ENCODE peak calls at places on chromosome 10, in nine cellular contexts. G, N, O, K, A, C, E, S and Z are unnamed samples.

GRCh38 chr10:21349912-21350286 is 175.6 kb downstream of the SKIDA1 start:
- DNase-seq in O (no peak), E (no peak), C (no peak), G (no peak), S (no peak), N (no peak), A (no peak), K (no peak), Z (no peak)

GRCh38 chr10:14296081-14296709 is 34.5 kb downstream of the FRMD4A start:
- DNase-seq in E (no peak), N (peak), G (no peak), O (no peak), A (peak), S (no peak), K (no peak), C (no peak), Z (no peak)

GRCh38 chr10:62046522-62047239 is 145.2 kb downstream of the ARID5B start:
- DNase-seq in O (peak), A (peak), K (no peak), C (no peak), E (no peak), S (peak), G (no peak), N (peak), Z (peak)

GRCh38 chr10:42680267-42680666 is 41.9 kb upstream of the ZNF33B start:
- DNase-seq in E (no peak), A (no peak), S (no peak), N (no peak), K (no peak), G (no peak), O (no peak), C (no peak), Z (no peak)

GRCh38 chr10:71269301-71270288 is 49.5 kb upstream of the SLC29A3 start:
- DNase-seq in K (no peak), C (peak), O (no peak), N (no peak), G (peak), E (no peak), A (no peak), S (no peak), Z (no peak)

GRCh38 chr10:122208616-122209430 is 62.3 kb upstream of the BTBD16 start:
- DNase-seq in N (no peak), K (no peak), E (no peak), S (no peak), G (no peak), O (no peak), C (no peak), A (no peak), Z (no peak)

GRCh38 chr10:60677541-60678129 is 100.6 kb upstream of the CDK1 start:
- DNase-seq in S (no peak), C (no peak), O (no peak), N (no peak), G (no peak), K (no peak), E (no peak), A (no peak), Z (no peak)

GRCh38 chr10:125014086-125014830 is 72.3 kb downstream of the ZRANB1 start:
- DNase-seq in A (no peak), C (no peak), E (no peak), S (no peak), G (no peak), N (no peak), O (no peak), K (no peak), Z (no peak)

GRCh38 chr10:125284875-125285597 is 124.7 kb upstream of the CTBP2 start:
- DNase-seq in N (no peak), K (no peak), E (no peak), O (no peak), G (no peak), C (peak), S (peak), A (no peak), Z (no peak)

GRCh38 chr10:37803269-37803668 is 54.1 kb downstream of the ZNF248 start:
- DNase-seq in E (no peak), K (no peak), N (no peak), A (no peak), O (no peak), G (no peak), S (peak), C (no peak), Z (no peak)

GRCh38 chr10:7967035-7967434 is 87.5 kb upstream of the GATA3 start:
- DNase-seq in A (no peak), N (no peak), K (no peak), E (no peak), G (no peak), S (no peak), O (no peak), C (no peak), Z (no peak)

GRCh38 chr10:14507156-14507555 is 176.4 kb upstream of the FRMD4A start:
- DNase-seq in S (no peak), G (no peak), C (peak), N (no peak), A (no peak), O (no peak), K (no peak), E (no peak), Z (no peak)

GRCh38 chr10:51369903-51370302 is 295.6 kb downstream of the PRKG1 start:
- DNase-seq in C (peak), O (no peak), G (no peak), K (no peak), E (no peak), N (no peak), A (no peak), S (no peak), Z (no peak)

GRCh38 chr10:61907587-61907986 is 6.1 kb downstream of the ARID5B start:
- DNase-seq in E (no peak), O (no peak), S (no peak), K (no peak), A (no peak), C (no peak), N (no peak), G (no peak), Z (no peak)

GRCh38 chr10:19168584-19168983 is 120.0 kb downstream of the MALRD1 start:
- DNase-seq in C (peak), G (peak), A (no peak), O (no peak), N (peak), K (no peak), E (no peak), S (no peak), Z (no peak)

GRCh38 chr10:20993387-20994170 is 96.5 kb upstream of the NEBL start:
- DNase-seq in N (no peak), G (no peak), C (no peak), E (no peak), K (no peak), O (peak), S (peak), A (no peak), Z (no peak)

GRCh38 chr10:111481271-111482073 is 404.6 kb downstream of the ADRA2A start:
- DNase-seq in K (no peak), E (no peak), G (no peak), N (no peak), O (no peak), C (no peak), S (peak), A (no peak), Z (no peak)

GRCh38 chr10:92342801-92343200 is 51.8 kb downstream of the MARCHF5 start:
- DNase-seq in K (no peak), C (no peak), E (no peak), N (no peak), O (no peak), S (peak), A (no peak), G (no peak), Z (no peak)

GRCh38 chr10:65769828-65770227 is 1156.0 kb upstream of the LRRTM3 start:
- DNase-seq in N (no peak), S (peak), O (no peak), K (no peak), G (no peak), C (no peak), A (no peak), E (no peak), Z (peak)

GRCh38 chr10:130689743-130690626 is 553.8 kb downstream of the GLRX3 start:
- DNase-seq in A (no peak), E (no peak), C (no peak), K (no peak), N (no peak), O (no peak), S (no peak), G (no peak), Z (no peak)

GRCh38 chr10:130687566-130687965 is 551.4 kb downstream of the GLRX3 start:
- DNase-seq in O (no peak), G (no peak), K (no peak), C (no peak), A (no peak), N (no peak), E (no peak), S (no peak), Z (no peak)

GRCh38 chr10:130691787-130692186 is 555.6 kb downstream of the GLRX3 start:
- DNase-seq in K (no peak), A (no peak), S (no peak), G (no peak), O (no peak), N (no peak), E (no peak), C (no peak), Z (no peak)

GRCh38 chr10:130686680-130687300 is 550.6 kb downstream of the GLRX3 start:
- DNase-seq in G (no peak), S (no peak), E (no peak), O (no peak), C (peak), K (no peak), N (peak), A (peak), Z (no peak)
- TF ChIP-seq CTCF in G (no peak), S (no peak), E (peak), O (no peak), C (peak), K (no peak), N (peak), A (peak), Z (no peak)

GRCh38 chr10:30386801-30387588 is 37.9 kb upstream of the MTPAP start:
- DNase-seq in E (no peak), S (peak), N (no peak), G (no peak), C (no peak), K (no peak), O (peak), A (no peak), Z (no peak)
- TF ChIP-seq CTCF in E (no peak), S (no peak), N (no peak), G (no peak), C (no peak), K (no peak), O (no peak), A (no peak), Z (no peak)

GRCh38 chr10:4291995-4292394 is 507.0 kb upstream of the KLF6 start:
- DNase-seq in E (no peak), G (no peak), A (no peak), O (no peak), S (no peak), N (no peak), K (no peak), C (no peak), Z (no peak)
- TF ChIP-seq CTCF in E (no peak), G (no peak), A (no peak), O (no peak), S (no peak), N (no peak), K (no peak), C (no peak), Z (no peak)

DNA sequence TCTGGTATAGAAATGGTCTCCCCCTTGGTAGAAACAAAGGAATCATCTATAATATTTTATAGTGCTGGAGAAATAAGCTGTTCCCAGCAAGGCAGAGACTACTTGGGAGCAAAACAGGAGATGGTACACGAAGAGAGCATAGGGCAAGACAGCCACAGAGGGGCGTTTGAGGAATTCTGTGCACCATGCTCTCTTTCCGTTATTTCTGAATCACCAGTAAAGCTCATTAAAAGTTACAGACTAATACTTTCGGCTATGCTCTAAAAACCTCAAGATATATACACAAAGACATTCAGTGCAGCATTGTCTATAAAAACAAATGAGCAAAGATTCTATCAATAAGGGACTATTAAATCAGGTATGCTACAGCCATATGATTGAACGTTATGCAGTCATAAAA is 68.5 kb upstream of the FHIP2A start:
- DNase-seq in S (no peak), N (no peak), O (no peak), K (no peak), A (no peak), G (no peak), C (no peak), E (no peak), Z (no peak)
- TF ChIP-seq CTCF in S (no peak), N (no peak), O (no peak), K (no peak), A (no peak), G (no peak), C (no peak), E (no peak), Z (no peak)

GRCh38 chr10:102919992-102920736 is 2.1 kb downstream of the CNNM2 start:
- DNase-seq in K (no peak), O (no peak), C (peak), E (no peak), N (no peak), A (no peak), G (peak), S (no peak), Z (no peak)

GRCh38 chr10:102917962-102918816 is at the start of gene CNNM2:
- DNase-seq in A (peak), K (peak), S (peak), C (peak), O (peak), G (peak), E (peak), N (peak), Z (peak)

GRCh38 chr10:102918817-102919236 is 733 bp downstream of the CNNM2 start:
- DNase-seq in C (peak), G (peak), S (peak), A (peak), K (no peak), N (no peak), O (no peak), E (no peak), Z (no peak)

GRCh38 chr10:102917314-102917961 is 656 bp upstream of the CNNM2 start:
- DNase-seq in K (no peak), A (peak), S (peak), N (peak), G (peak), O (peak), C (peak), E (peak), Z (no peak)

DNA sequence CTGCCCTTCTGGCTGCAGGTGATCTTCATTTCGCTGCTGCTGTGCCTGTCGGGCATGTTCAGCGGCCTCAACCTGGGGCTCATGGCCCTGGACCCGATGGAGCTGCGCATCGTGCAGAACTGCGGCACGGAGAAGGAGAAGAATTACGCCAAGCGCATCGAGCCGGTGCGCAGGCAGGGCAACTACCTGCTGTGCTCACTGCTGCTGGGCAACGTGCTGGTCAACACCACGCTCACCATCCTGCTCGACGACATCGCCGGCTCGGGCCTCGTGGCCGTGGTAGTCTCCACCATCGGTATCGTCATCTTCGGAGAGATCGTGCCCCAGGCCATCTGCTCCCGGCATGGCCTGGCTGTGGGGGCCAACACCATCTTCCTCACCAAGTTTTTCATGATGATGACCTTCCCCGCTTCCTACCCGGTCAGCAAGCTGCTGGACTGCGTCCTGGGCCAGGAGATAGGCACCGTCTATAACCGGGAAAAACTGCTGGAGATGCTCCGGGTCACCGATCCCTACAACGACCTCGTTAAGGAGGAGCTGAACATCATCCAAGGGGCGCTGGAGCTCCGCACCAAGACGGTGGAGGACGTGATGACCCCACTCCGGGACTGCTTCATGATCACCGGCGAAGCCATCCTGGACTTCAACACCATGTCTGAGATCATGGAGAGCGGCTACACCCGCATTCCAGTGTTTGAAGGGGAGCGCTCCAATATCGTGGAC is 1.3 kb downstream of the CNNM2 start:
- DNase-seq in C (peak), K (peak), E (peak), N (no peak), G (peak), A (peak), O (no peak), S (no peak), Z (no peak)
- TF ChIP-seq CTCF in C (no peak), K (no peak), E (no peak), N (no peak), G (no peak), A (no peak), O (no peak), S (no peak), Z (no peak)

GRCh38 chr10:97153276-97153850 is 32.4 kb downstream of the SLIT1 start:
- DNase-seq in C (no peak), N (no peak), G (no peak), A (no peak), S (no peak), E (no peak), K (no peak), O (no peak), Z (no peak)

GRCh38 chr10:97150616-97151015 is 35.1 kb downstream of the SLIT1 start:
- DNase-seq in S (no peak), E (no peak), A (no peak), N (no peak), G (no peak), O (no peak), C (no peak), K (no peak), Z (no peak)

GRCh38 chr10:97149065-97149680 is 36.6 kb downstream of the SLIT1 start:
- DNase-seq in O (no peak), G (no peak), E (no peak), N (no peak), K (no peak), C (no peak), A (no peak), S (no peak), Z (no peak)

GRCh38 chr10:97151307-97151914 is 34.3 kb downstream of the SLIT1 start:
- DNase-seq in K (no peak), N (no peak), E (no peak), C (no peak), G (no peak), S (no peak), O (no peak), A (no peak), Z (no peak)

GRCh38 chr10:97150191-97150590 is 35.6 kb downstream of the SLIT1 start:
- DNase-seq in C (no peak), K (no peak), N (no peak), A (no peak), E (no peak), G (no peak), S (no peak), O (no peak), Z (no peak)
- TF ChIP-seq CTCF in C (no peak), K (no peak), N (no peak), A (no peak), E (no peak), G (no peak), S (no peak), O (no peak), Z (no peak)

GRCh38 chr10:56349611-56350010 is 11.4 kb downstream of the ZWINT start:
- DNase-seq in K (no peak), G (no peak), O (no peak), N (no peak), E (no peak), C (no peak), S (no peak), A (no peak), Z (no peak)
- TF ChIP-seq CTCF in K (no peak), G (no peak), O (peak), N (no peak), E (peak), C (peak), S (peak), A (no peak), Z (peak)

GRCh38 chr10:77879065-77879464 is 47.5 kb downstream of the DLG5 start:
- DNase-seq in O (no peak), K (no peak), N (no peak), E (no peak), C (no peak), S (no peak), G (no peak), A (no peak), Z (no peak)

GRCh38 chr10:77874872-77875271 is 51.7 kb downstream of the DLG5 start:
- DNase-seq in N (no peak), E (no peak), K (no peak), A (no peak), G (no peak), C (no peak), S (no peak), O (no peak), Z (no peak)

GRCh38 chr10:77875730-77876129 is 50.8 kb downstream of the DLG5 start:
- DNase-seq in E (no peak), S (no peak), C (no peak), N (no peak), G (no peak), K (no peak), O (no peak), A (no peak), Z (no peak)

GRCh38 chr10:77879710-77880109 is 46.8 kb downstream of the DLG5 start:
- DNase-seq in C (no peak), S (no peak), E (no peak), N (no peak), A (no peak), G (no peak), O (no peak), K (no peak), Z (no peak)

DNA sequence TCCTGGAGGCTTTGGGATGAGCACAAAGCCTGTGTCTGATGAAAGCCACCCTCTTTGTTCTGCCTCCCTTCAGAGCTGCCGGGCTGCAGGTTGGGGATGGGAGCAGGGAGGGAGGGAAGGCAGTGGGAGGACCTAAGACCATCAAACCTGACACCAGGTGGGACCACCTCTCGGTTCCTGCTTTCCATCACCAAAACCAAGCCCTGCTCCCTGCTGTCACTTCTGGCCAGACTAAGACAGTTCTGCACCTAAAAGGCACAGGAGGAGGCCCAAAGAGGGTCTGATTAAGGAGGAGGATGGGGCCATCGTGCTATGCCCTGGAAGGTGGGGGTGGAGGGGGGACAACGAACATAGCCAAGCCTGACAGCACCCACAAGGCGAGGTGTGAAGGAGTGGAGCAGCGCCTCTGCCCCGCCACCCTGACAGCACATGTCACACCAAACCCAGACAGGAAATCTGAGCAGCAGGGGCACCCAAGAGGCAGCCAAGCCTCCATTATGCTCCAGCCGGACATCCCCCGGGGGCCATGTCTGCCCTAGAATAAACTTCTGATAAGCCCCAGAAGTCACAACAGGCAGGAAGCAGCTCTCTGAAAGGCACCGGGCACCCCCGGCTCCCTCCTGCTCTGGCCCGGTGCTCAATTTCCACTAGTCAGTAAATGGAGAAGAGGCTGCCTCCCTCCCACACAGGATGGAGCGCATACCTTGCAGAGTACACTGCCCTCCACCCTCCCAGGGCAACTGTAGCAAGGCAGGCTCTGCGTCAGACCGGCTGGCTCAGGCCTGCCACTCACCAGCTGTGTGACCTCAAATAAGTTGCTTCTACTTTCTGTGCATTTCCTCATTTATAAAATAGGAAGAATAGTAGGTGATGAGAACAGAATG is 48.9 kb downstream of the DLG5 start:
- DNase-seq in S (peak), A (peak), O (no peak), N (no peak), K (no peak), E (no peak), C (peak), G (peak), Z (peak)
- TF ChIP-seq CTCF in S (no peak), A (no peak), O (no peak), N (no peak), K (no peak), E (no peak), C (no peak), G (no peak), Z (no peak)

GRCh38 chr10:28738200-28738599 is 60.9 kb downstream of the BAMBI start:
- DNase-seq in C (peak), K (no peak), A (no peak), O (no peak), G (peak), N (peak), E (no peak), S (no peak), Z (no peak)
- TF ChIP-seq CTCF in C (peak), K (no peak), A (no peak), O (no peak), G (peak), N (peak), E (peak), S (no peak), Z (peak)